ENCODE peak calls at places on chromosomes 1 and 21, in ten cellular contexts. W is H54; E is HuH-7.5; M is NCI-H82; J is activated effector memory CD4-positive, alpha-beta T cell treated with anti-CD3 and anti-CD28 coated beads, Interleukin-2, amount 50 U/mL, for 16 hours; U is NCI-H774; O is A549; V is H4; X is stimulated activated naive B cell treated with anti-CD40 and anti-IgM and Interleukin-4, amounts not matched to agents 10 μg/mL and 1 μg/mL and 100 μg/mL, for 72 hours; K is RKO. R is an unnamed sample.

GRCh38 chr1:30257322-30257721 is 466.1 kb downstream of the MATN1 start:
- DNase-seq in W (no peak), E (no peak), M (no peak), J (no peak), U (no peak), O (no peak), V (no peak), X (no peak), K (no peak), R (no peak)

GRCh38 chr1:78577257-78578100 is 42.8 kb upstream of the IFI44L start:
- DNase-seq in W (no peak), E (no peak), M (no peak), J (no peak), U (no peak), O (no peak), V (no peak), X (no peak), K (no peak), R (no peak)

GRCh38 chr21:17613242-17613676 is 558 bp upstream of the BTG3 start:
- DNase-seq in W (no peak), E (peak; percentile 8), M (peak; percentile 48), J (no peak), U (no peak), O (no peak), V (no peak), X (no peak), K (no peak), R (no peak)

GRCh38 chr1:156504062-156504813 is 3.7 kb upstream of the MEF2D start:
- DNase-seq in W (no peak), E (no peak), M (peak; percentile 74), J (no peak), U (peak; percentile 66), O (no peak), V (no peak), X (no peak), K (no peak), R (no peak)

GRCh38 chr1:33306561-33307493 is 14.1 kb downstream of the A3GALT2 start:
- DNase-seq in W (no peak), E (no peak), M (no peak), J (no peak), U (no peak), O (no peak), V (no peak), X (no peak), K (no peak), R (no peak)

GRCh38 chr1:63135174-63135512 is 187.2 kb upstream of the FOXD3 start:
- DNase-seq in W (no peak), E (no peak), M (no peak), J (no peak), U (no peak), O (no peak), V (no peak), X (no peak), K (no peak), R (no peak)

GRCh38 chr1:159923203-159924024 is 1.9 kb downstream of the TAGLN2 start:
- DNase-seq in W (peak; percentile 92), E (no peak), M (peak; percentile 75), J (peak; percentile 94), U (peak; percentile 45), O (peak; percentile 89), V (peak; percentile 88), X (peak; percentile 90), K (peak; percentile 20), R (peak; percentile 68)

GRCh38 chr1:32276328-32276727 is 15.6 kb upstream of the HDAC1 start:
- DNase-seq in W (no peak), E (no peak), M (no peak), J (no peak), U (no peak), O (no peak), V (no peak), X (no peak), K (no peak), R (no peak)

GRCh38 chr1:232635778-232636356 is 5.9 kb upstream of the SIPA1L2 start:
- DNase-seq in W (peak; percentile 26), E (peak; percentile 55), M (peak; percentile 81), J (no peak), U (peak; percentile 49), O (peak; percentile 58), V (peak; percentile 66), X (no peak), K (peak; percentile 81), R (no peak)

GRCh38 chr1:27527857-27528700 is 38.1 kb upstream of the WASF2 start:
- DNase-seq in W (no peak), E (peak; percentile 60), M (peak; percentile 82), J (peak; percentile 79), U (peak; percentile 85), O (no peak), V (no peak), X (peak; percentile 36), K (no peak), R (no peak)

GRCh38 chr21:17802568-17802967 is 16.6 kb downstream of the C21orf91 start:
- DNase-seq in W (no peak), E (no peak), M (no peak), J (no peak), U (no peak), O (no peak), V (no peak), X (no peak), K (peak; percentile 55), R (no peak)

GRCh38 chr1:182662121-182662890 is 22.1 kb downstream of the RGS8 start:
- DNase-seq in W (no peak), E (no peak), M (no peak), J (no peak), U (no peak), O (no peak), V (no peak), X (no peak), K (no peak), R (no peak)